ENCODE peak calls at places on chromosomes 16 and 17, in six cellular contexts. Q is trophoblast cell, A is neuronal stem cell, X is IMR-90, O is H9, H is H1. L is an unnamed sample. For H3K4me1 and H3K79me1, the result is how much of the 10 kb centered on the place peaks cover.

GRCh38 chr16:87850009-87851006 is 19.0 kb downstream of the SLC7A5 start:
- DNase-seq in Q (peak), A (peak), X (peak), O (peak), H (peak), L (peak)

GRCh38 chr17:49482144-49482817 is 12.8 kb upstream of the NGFR start:
- DNase-seq in Q (no peak), A (no peak), X (peak), O (no peak), H (no peak), L (peak)

GRCh38 chr17:74946641-74947040 is 10.9 kb downstream of the OTOP3 start:
- DNase-seq in Q (no peak), A (no peak), X (no peak), O (no peak), H (no peak), L (no peak)

GRCh38 chr17:34533811-34534527 is 45.4 kb upstream of the TMEM132E start:
- DNase-seq in Q (no peak), A (no peak), X (no peak), O (no peak), H (no peak), L (no peak)

GRCh38 chr17:37089998-37090397 is 141.2 kb downstream of the AATF start:
- DNase-seq in Q (no peak), A (no peak), X (no peak), O (no peak), H (no peak), L (peak)

GRCh38 chr16:3580686-3581085 is 3.5 kb upstream of the NLRC3 start:
- DNase-seq in Q (no peak), A (no peak), X (peak), O (no peak), H (no peak), L (no peak)

GRCh38 chr16:55444754-55445485 is 34.1 kb upstream of the MMP2 start:
- DNase-seq in Q (peak), A (no peak), X (no peak), O (no peak), H (no peak), L (no peak)

GRCh38 chr17:81257533-81257932 is 18.4 kb downstream of the NDUFAF8 start:
- DNase-seq in Q (no peak), A (no peak), X (no peak), O (no peak), H (no peak), L (no peak)

GRCh38 chr16:19210175-19210924 is 42.3 kb downstream of the SYT17 start:
- DNase-seq in Q (peak), A (no peak), X (peak), O (no peak), H (no peak), L (peak)

GRCh38 chr17:71679832-71680231 is 441.0 kb upstream of the SOX9 start:
- DNase-seq in Q (no peak), A (no peak), X (no peak), O (no peak), H (no peak), L (no peak)

GRCh38 chr17:1765576-1765975 is 3.7 kb downstream of the SERPINF1 start:
- DNase-seq in Q (no peak), A (no peak), X (no peak), O (no peak), H (no peak), L (no peak)
- H3K4me1 ChIP-seq in Q (under half), A (under half), X (under half), O (under half), H (under half), L (under half)

DNA sequence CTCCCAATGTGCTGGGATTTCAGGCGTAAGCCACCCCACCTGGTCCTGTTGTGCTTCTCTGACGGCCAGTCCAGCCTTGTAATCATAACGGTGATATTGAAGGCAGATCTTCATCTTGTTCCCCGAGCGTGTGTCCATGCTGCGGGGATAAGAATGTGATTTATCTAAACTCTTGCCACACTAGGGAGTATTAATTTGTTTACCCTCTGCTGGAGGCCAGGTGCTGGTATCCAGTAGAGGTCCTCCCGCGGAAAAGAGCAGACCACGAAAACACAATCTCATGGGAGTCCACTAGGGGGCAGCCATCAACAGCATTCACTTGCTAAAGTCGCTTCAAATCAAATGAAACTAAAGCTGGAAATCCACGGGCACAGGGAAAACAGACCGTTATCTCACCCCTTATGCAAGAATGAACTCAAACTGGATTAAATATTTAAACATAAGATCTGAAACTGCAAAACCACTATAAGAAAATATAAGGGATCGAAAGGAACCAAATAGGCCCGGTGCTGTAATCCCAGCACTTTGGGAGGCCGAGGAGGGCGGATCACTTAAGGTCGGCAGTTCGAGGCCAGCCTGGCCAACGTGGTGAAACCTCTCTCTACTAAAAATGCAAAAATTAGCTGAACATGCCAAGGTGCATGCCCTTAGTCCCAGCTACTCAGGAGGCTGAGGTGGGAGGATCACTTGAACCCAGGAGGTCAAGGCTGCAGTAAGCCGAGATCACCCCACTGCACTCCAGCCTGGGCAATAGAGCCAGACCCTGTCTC is 22.3 kb upstream of the RBBP6 start:
- DNase-seq in Q (peak), A (peak), X (peak), O (peak), H (peak), L (peak)
- H2AFZ ChIP-seq in Q (no peak), A (peak), X (peak), O (no peak), H (no peak), L (no peak)

DNA sequence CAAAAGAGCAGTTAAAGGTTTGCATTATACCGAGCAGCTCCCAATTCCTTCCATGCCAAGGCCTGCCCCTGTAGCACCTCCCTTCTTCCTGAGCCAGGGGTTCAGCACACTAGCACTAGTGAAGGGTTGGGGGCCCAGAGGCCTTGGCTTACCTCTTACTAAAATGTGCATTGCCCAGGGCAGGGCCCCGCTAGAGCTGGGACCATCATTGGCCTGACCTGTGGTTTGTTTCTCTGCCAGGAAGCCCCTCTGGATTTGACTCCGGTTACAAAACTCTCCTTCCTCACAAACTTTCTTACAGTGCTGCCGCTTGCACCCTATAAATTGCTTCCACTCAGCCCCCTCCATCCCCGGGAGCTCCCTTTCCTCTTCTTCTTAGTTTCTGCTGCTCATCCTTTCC is 33.8 kb downstream of the MPRIP start:
- DNase-seq in Q (no peak), A (no peak), X (no peak), O (no peak), H (no peak), L (no peak)
- H3K79me1 ChIP-seq in Q (under half), A (under half), X (under half), O (under half), H (under half), L (under half)

GRCh38 chr16:14668556-14669223 is 25.4 kb downstream of the PLA2G10 start:
- DNase-seq in Q (no peak), A (no peak), X (no peak), O (no peak), H (no peak), L (no peak)
- H3K4me1 ChIP-seq in Q (under half), A (under half), X (under half), O (under half), H (under half), L (under half)